ENCODE peak calls at places on chromosomes 13 and 19, in four cellular contexts. O is A549, Y is endothelial cell, X is K562. L is an unnamed sample.

GRCh38 chr13:111950697-111951096 is 116.3 kb upstream of the SOX1 start:
- DNase-seq in O (no peak), Y (no peak), X (no peak), L (no peak)

GRCh38 chr13:61695147-61695546 is 279.5 kb upstream of the PCDH20 start:
- DNase-seq in O (peak), Y (no peak), X (no peak), L (no peak)

GRCh38 chr19:2982983-2983350 is 5.6 kb downstream of the TLE6 start:
- DNase-seq in O (no peak), Y (no peak), X (no peak), L (peak)

GRCh38 chr19:16714702-16715294 is 4.8 kb upstream of the NWD1 start:
- DNase-seq in O (peak), Y (peak), X (peak), L (peak)

GRCh38 chr13:104320446-104320845 is 1254.2 kb upstream of the SLC10A2 start:
- DNase-seq in O (no peak), Y (no peak), X (no peak), L (no peak)

GRCh38 chr13:46686171-46686570 is 110.8 kb downstream of the ESD start:
- DNase-seq in O (no peak), Y (no peak), X (no peak), L (no peak)

GRCh38 chr13:97295279-97296182 is 73.4 kb downstream of the MBNL2 start:
- DNase-seq in O (peak), Y (no peak), X (no peak), L (peak)

GRCh38 chr13:53189162-53189561 is 160.5 kb downstream of the OLFM4 start:
- DNase-seq in O (no peak), Y (no peak), X (no peak), L (no peak)

GRCh38 chr13:108346376-108346775 is 76.9 kb downstream of the TNFSF13B start:
- DNase-seq in O (no peak), Y (no peak), X (peak), L (no peak)

GRCh38 chr13:93244141-93244917 is 17.7 kb downstream of the GPC6 start:
- DNase-seq in O (no peak), Y (no peak), X (peak), L (peak)

GRCh38 chr19:42333975-42334696 is 8.7 kb downstream of the MEGF8 start:
- DNase-seq in O (no peak), Y (no peak), X (no peak), L (no peak)

GRCh38 chr19:5814123-5814839 is 9.4 kb downstream of the NRTN start:
- DNase-seq in O (no peak), Y (no peak), X (no peak), L (no peak)

GRCh38 chr13:41222259-41222852 is 28.0 kb upstream of the KBTBD7 start:
- DNase-seq in O (peak), Y (peak), X (peak), L (peak)

GRCh38 chr13:27170221-27170520 is 1.4 kb downstream of the USP12 start:
- DNase-seq in O (no peak), Y (no peak), X (no peak), L (peak)

GRCh38 chr13:46559272-46559805 is 6.4 kb downstream of the LRCH1 start:
- DNase-seq in O (no peak), Y (no peak), X (no peak), L (no peak)

GRCh38 chr19:33301900-33302174 is 497 bp downstream of the CEBPA start:
- DNase-seq in O (no peak), Y (no peak), X (no peak), L (no peak)

GRCh38 chr19:8163781-8164180 is 14.4 kb upstream of the FBN3 start:
- DNase-seq in O (no peak), Y (no peak), X (no peak), L (no peak)

GRCh38 chr13:86567119-86567518 is 767.9 kb upstream of the SLITRK6 start:
- DNase-seq in O (no peak), Y (no peak), X (peak), L (no peak)

GRCh38 chr19:54708781-54709180 is 15.5 kb upstream of the KIR3DL3 start:
- DNase-seq in O (no peak), Y (no peak), X (no peak), L (no peak)

GRCh38 chr19:4241824-4242430 is 5.0 kb upstream of the YJU2 start:
- DNase-seq in O (no peak), Y (no peak), X (no peak), L (no peak)

GRCh38 chr19:4246767-4247593 is at the start of gene YJU2:
- DNase-seq in O (peak), Y (peak), X (peak), L (peak)
- TF ChIP-seq CTCF in O (peak), Y (no peak), X (peak), L (peak)

GRCh38 chr19:49564616-49565045 is 15.7 kb downstream of the NOSIP start:
- DNase-seq in O (no peak), Y (no peak), X (no peak), L (no peak)
- TF ChIP-seq CTCF in O (no peak), Y (no peak), X (no peak), L (no peak)

GRCh38 chr13:67224148-67224846 is 5.8 kb downstream of the PCDH9 start:
- DNase-seq in O (peak), Y (peak), X (peak), L (peak)
- TF ChIP-seq CTCF in O (peak), Y (peak), X (peak), L (peak)

DNA sequence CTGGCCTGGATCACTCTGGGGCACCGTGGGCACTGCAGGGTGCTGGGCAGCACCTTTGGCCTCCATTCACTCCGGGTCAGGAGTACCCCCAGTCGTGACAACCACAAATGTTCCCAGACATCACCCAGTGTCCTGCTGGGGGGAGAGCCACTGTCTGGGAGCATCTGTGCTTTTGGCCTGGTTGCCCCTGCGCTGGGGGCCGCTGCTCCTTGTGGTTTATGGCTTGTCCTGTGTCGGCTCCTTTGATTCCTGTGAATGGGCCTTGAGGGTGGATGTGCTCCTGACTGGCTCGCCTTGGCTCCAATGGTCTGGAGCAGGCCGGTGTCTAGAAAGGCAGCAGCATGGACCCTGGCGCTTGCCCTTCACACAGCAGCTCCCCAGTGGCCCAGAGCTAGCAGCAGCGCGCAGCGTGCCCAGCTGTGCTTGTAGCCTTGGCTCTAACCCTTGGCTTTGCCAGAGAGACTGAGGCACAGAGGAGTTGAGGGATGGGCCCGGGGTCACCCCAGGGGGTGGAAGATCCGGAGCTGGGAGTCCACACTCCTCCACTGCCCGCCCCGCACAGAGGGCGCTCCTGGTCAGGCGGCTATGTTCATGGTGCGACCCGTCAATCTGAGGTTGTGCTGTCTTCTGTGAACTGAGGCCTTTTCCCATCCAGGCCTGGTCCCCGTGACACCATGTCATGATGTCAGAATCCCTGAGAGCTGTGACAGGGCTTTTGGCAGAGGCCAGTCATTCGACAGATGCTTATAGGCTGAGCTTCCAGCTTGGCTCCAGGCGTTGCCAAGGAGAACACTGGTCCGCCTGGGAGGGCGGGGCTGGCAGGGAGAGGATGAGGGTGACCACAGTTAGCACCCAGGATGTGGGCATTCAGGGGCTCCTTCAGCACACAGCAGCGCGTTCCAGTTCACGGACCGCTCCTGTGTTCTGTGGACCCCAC is 4.1 kb downstream of the DAZAP1 start:
- DNase-seq in O (no peak), Y (no peak), X (no peak), L (no peak)
- TF ChIP-seq CTCF in O (no peak), Y (no peak), X (no peak), L (no peak)

GRCh38 chr13:29924951-29925350 is 74.5 kb upstream of the UBL3 start:
- DNase-seq in O (no peak), Y (no peak), X (no peak), L (no peak)

GRCh38 chr13:29925457-29925856 is 75.0 kb upstream of the UBL3 start:
- DNase-seq in O (peak), Y (no peak), X (no peak), L (peak)

GRCh38 chr13:29923554-29924481 is 73.4 kb upstream of the UBL3 start:
- DNase-seq in O (peak), Y (peak), X (peak), L (peak)

GRCh38 chr13:29922896-29923295 is 72.5 kb upstream of the UBL3 start:
- DNase-seq in O (peak), Y (no peak), X (no peak), L (peak)

GRCh38 chr13:29924482-29924884 is 74.1 kb upstream of the UBL3 start:
- DNase-seq in O (peak), Y (no peak), X (no peak), L (peak)
- TF ChIP-seq CTCF in O (no peak), Y (peak), X (no peak), L (no peak)

GRCh38 chr19:15453091-15453498 is 3.3 kb upstream of the WIZ start:
- DNase-seq in O (no peak), Y (no peak), X (no peak), L (no peak)

GRCh38 chr19:15454371-15454800 is 4.6 kb upstream of the WIZ start:
- DNase-seq in O (peak), Y (no peak), X (no peak), L (no peak)

GRCh38 chr19:15453906-15454305 is 4.2 kb upstream of the WIZ start:
- DNase-seq in O (no peak), Y (no peak), X (no peak), L (no peak)

GRCh38 chr19:15450528-15450890 is 753 bp upstream of the WIZ start:
- DNase-seq in O (no peak), Y (no peak), X (no peak), L (no peak)

GRCh38 chr19:15452111-15453047 is 2.6 kb upstream of the WIZ start:
- DNase-seq in O (peak), Y (no peak), X (peak), L (no peak)
- TF ChIP-seq CTCF in O (no peak), Y (no peak), X (no peak), L (no peak)